ENCODE peak calls at places on chromosomes 16 and 17, in five cellular contexts. K is neuronal stem cell, C is IMR-90, N is mesenchymal stem cell, F is H9. J is an unnamed sample.

GRCh38 chr16:88013091-88013609 is 61.9 kb downstream of the BANP start:
- DNase-seq in K (no peak), C (peak), N (peak), F (no peak), J (peak)

GRCh38 chr17:67359960-67360817 is 6.2 kb downstream of the PSMD12 start:
- DNase-seq in K (no peak), C (peak), N (peak), F (no peak), J (no peak)

GRCh38 chr16:66298006-66298405 is 68.5 kb upstream of the CDH5 start:
- DNase-seq in K (no peak), C (no peak), N (no peak), F (peak), J (no peak)

GRCh38 chr17:82343560-82343959 is 10.0 kb upstream of the SECTM1 start:
- DNase-seq in K (no peak), C (no peak), N (no peak), F (no peak), J (no peak)

GRCh38 chr16:48611329-48612137 is 1.6 kb upstream of the N4BP1 start:
- DNase-seq in K (no peak), C (no peak), N (no peak), F (peak), J (peak)

GRCh38 chr17:36008998-36009665 is 7.8 kb upstream of the CCL15 start:
- DNase-seq in K (no peak), C (peak), N (peak), F (peak), J (no peak)

GRCh38 chr17:75033346-75034235 is 13.2 kb downstream of the ATP5PD start:
- DNase-seq in K (peak), C (peak), N (peak), F (peak), J (peak)

GRCh38 chr17:45361451-45361850 is 44.6 kb upstream of the MAP3K14 start:
- DNase-seq in K (no peak), C (no peak), N (no peak), F (peak), J (no peak)

GRCh38 chr17:50647187-50647586 is 12.5 kb downstream of the ABCC3 start:
- DNase-seq in K (no peak), C (no peak), N (no peak), F (no peak), J (no peak)

GRCh38 chr17:69967910-69968411 is 107.1 kb upstream of the KCNJ16 start:
- DNase-seq in K (no peak), C (peak), N (peak), F (no peak), J (no peak)

GRCh38 chr17:38550661-38551060 is 55.1 kb downstream of the SRCIN1 start:
- DNase-seq in K (no peak), C (peak), N (no peak), F (no peak), J (peak)

GRCh38 chr16:55490301-55490700 is 11.3 kb downstream of the MMP2 start:
- DNase-seq in K (no peak), C (no peak), N (no peak), F (no peak), J (no peak)

GRCh38 chr16:84641643-84642358 is 6.5 kb upstream of the KLHL36 start:
- DNase-seq in K (no peak), C (no peak), N (no peak), F (no peak), J (no peak)

GRCh38 chr16:72974142-72974769 is 73.7 kb downstream of the ZFHX3 start:
- DNase-seq in K (no peak), C (no peak), N (no peak), F (no peak), J (no peak)

DNA sequence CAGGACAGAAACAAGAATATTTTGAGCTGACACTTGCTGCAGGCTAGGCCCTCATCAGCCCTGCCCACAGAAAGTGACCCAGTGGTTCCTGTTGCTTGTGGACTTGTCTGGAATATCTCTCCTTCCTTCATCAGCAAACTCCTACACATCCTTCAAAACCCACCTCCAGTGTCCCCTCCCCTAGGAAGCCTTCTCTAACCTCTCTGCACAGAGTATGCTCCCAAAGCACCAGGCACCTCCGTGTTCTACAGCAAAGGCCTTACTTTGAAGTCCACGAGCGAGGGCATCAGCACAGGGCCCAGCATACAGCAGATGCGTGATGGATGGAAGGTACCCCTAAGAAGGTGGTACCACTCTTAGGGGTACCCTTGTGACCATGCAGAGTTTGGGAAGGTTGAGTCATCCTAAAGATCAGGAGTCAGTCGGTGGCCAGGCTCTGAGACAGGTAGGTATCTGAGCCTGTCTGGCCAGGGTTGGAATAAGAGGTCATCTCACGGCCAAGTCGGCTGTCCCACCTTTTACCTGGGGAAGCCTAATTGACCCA is 2.0 kb downstream of the CCDC102A start:
- DNase-seq in K (no peak), C (no peak), N (no peak), F (peak), J (no peak)
- H3K27ac ChIP-seq in K (no peak), C (no peak), N (no peak), F (no peak), J (no peak)

GRCh38 chr17:7329360-7330098 is 394 bp upstream of the NEURL4 start:
- DNase-seq in K (peak), C (peak), N (peak), F (peak), J (peak)

GRCh38 chr17:7330099-7331015 is 1.2 kb upstream of the NEURL4 start:
- DNase-seq in K (peak), C (peak), N (peak), F (peak), J (peak)

GRCh38 chr17:7328009-7328408 is 1.1 kb downstream of the NEURL4 start:
- DNase-seq in K (no peak), C (no peak), N (no peak), F (no peak), J (no peak)

GRCh38 chr17:7327501-7327900 is 1.6 kb downstream of the NEURL4 start:
- DNase-seq in K (no peak), C (no peak), N (no peak), F (no peak), J (no peak)

GRCh38 chr17:7328840-7329359 is at the start of gene NEURL4:
- DNase-seq in K (no peak), C (no peak), N (peak), F (no peak), J (no peak)
- H3K14ac ChIP-seq in K (peak), C (peak), N (peak), F (no peak), J (peak)

GRCh38 chr16:26885674-26886073 is 181.1 kb upstream of the C16orf82 start:
- DNase-seq in K (no peak), C (no peak), N (no peak), F (no peak), J (no peak)
- H4K91ac ChIP-seq in K (no peak), C (no peak), N (no peak), F (no peak), J (no peak)

GRCh38 chr16:68228652-68229051 is 7.3 kb downstream of the ESRP2 start:
- DNase-seq in K (no peak), C (no peak), N (no peak), F (no peak), J (no peak)

GRCh38 chr16:68227850-68228553 is 7.9 kb downstream of the ESRP2 start:
- DNase-seq in K (no peak), C (no peak), N (no peak), F (no peak), J (no peak)

GRCh38 chr16:68230176-68230571 is 5.8 kb downstream of the ESRP2 start:
- DNase-seq in K (no peak), C (no peak), N (no peak), F (no peak), J (no peak)

GRCh38 chr16:68230956-68231355 is 5.0 kb downstream of the ESRP2 start:
- DNase-seq in K (no peak), C (no peak), N (no peak), F (no peak), J (no peak)

DNA sequence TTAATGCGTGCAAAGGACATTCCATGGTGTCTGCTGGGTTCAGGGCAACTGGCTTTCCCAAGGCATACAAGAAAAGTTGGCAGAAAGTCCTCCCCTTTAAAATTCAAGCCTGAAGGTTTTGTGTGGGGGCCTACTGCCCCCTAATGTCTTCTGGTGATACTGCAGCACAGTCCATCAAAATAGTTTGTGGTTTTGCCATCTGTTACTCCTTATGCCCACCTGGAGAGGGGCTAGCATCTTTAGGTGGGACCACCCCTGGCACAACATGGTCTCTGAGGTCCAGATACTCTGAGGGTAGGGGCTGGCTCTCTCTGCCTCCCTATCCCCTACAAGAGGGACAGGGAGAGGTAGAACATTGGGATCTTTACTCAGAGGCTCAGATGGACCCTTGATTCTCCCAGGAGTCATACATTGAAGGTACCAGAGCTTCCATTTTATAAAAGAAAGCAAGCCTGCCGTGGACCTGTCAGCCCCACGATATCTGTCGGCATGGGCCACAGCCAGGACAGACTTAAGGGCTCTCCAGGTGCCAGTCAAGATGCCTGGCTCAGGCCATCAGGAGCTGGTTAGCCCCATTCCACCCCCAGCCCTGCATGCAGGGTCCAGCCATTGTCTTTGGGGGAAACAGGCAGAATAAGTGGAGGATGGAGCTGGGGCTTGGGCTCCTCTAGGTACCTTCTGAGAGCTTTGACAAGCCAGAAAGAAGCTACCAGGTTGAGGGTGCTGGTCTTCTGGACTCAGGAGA is 6.3 kb downstream of the ESRP2 start:
- DNase-seq in K (no peak), C (peak), N (peak), F (peak), J (peak)
- H3K27ac ChIP-seq in K (no peak), C (no peak), N (no peak), F (no peak), J (no peak)

DNA sequence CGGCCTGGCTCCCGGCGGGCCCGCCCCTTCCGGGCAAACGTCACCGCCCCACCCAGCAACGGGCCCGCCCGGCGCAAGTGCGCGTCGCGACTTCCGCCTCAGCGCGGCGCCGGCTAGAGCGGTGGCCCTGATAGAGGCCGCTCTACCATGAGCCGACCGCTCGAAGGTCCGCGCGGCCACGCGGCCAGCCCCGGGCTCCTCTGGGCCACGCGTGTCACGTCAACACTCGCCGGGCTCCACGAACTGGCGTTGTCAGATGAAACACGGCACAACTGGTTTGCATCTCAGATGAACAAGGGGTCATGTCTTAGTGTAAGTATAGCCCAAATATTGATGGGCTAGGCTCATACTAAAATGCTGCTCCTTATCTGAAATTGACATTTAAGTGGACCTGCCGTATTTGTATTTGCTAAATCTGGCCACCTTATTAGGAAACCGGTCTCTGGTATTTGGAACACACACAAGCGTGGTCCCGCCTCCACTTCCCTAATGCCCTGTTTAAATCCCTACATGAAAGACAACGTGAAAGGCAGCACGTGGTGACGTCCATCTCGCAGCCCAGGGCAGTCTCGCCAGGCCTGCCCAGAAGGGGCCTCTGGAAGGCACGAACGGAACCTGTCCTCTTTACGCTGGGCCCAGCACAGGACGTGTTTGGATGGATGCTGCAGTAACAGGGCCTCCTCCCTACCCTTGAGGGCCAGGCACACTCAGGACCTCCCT is at the start of gene ZNF598:
- DNase-seq in K (peak), C (peak), N (peak), F (peak), J (peak)
- H3K14ac ChIP-seq in K (peak), C (peak), N (peak), F (peak), J (peak)

GRCh38 chr17:56545056-56545455 is 48.4 kb upstream of the NOG start:
- DNase-seq in K (no peak), C (no peak), N (no peak), F (no peak), J (no peak)
- H4K91ac ChIP-seq in K (no peak), C (no peak), N (no peak), F (no peak), J (no peak)